ENCODE peak calls at places on chromosomes 7 and 10, in four cellular contexts. Y is erythroblast, G is NB4, X is adrenal gland. W is an unnamed sample.

GRCh38 chr7:150649084-150649385 is 16.9 kb upstream of the GIMAP6 start:
- DNase-seq in Y (no peak), G (no peak), X (no peak), W (no peak)

GRCh38 chr7:41699532-41699931 is 3.4 kb downstream of the INHBA start:
- DNase-seq in Y (no peak), G (no peak), X (no peak), W (no peak)

GRCh38 chr7:40579401-40579800 is 444.6 kb downstream of the SUGCT start:
- DNase-seq in Y (no peak), G (no peak), X (no peak), W (no peak)

GRCh38 chr7:69433086-69433485 is 165.2 kb upstream of the AUTS2 start:
- DNase-seq in Y (no peak), G (no peak), X (no peak), W (no peak)

GRCh38 chr7:47677664-47678063 is 95.8 kb upstream of the TNS3 start:
- DNase-seq in Y (no peak), G (no peak), X (no peak), W (no peak)

GRCh38 chr10:114031113-114031512 is 12.6 kb upstream of the ADRB1 start:
- DNase-seq in Y (no peak), G (no peak), X (no peak), W (no peak)

GRCh38 chr10:100374137-100374655 is 27.2 kb downstream of the SCD start:
- DNase-seq in Y (no peak), G (no peak), X (no peak), W (no peak)

GRCh38 chr7:25515876-25516275 is 287.6 kb upstream of the NPVF start:
- DNase-seq in Y (peak), G (no peak), X (no peak), W (no peak)

GRCh38 chr10:31914370-31914769 is 14.3 kb downstream of the ARHGAP12 start:
- DNase-seq in Y (no peak), G (no peak), X (no peak), W (no peak)

GRCh38 chr7:50766106-50766505 is 16.6 kb downstream of the GRB10 start:
- DNase-seq in Y (no peak), G (no peak), X (no peak), W (no peak)

GRCh38 chr7:29454899-29455451 is 108.7 kb upstream of the PRR15 start:
- DNase-seq in Y (no peak), G (no peak), X (no peak), W (no peak)

GRCh38 chr7:131489196-131489595 is 67.2 kb downstream of the PODXL start:
- DNase-seq in Y (no peak), G (no peak), X (no peak), W (no peak)

GRCh38 chr7:117045927-117046710 is 92.8 kb downstream of the ST7 start:
- DNase-seq in Y (peak), G (no peak), X (no peak), W (no peak)

GRCh38 chr10:34434119-34434594 is 380.9 kb downstream of the PARD3 start:
- DNase-seq in Y (no peak), G (peak), X (no peak), W (no peak)

GRCh38 chr10:73889014-73889413 is 14.7 kb upstream of the CAMK2G start:
- DNase-seq in Y (no peak), G (peak), X (peak), W (peak)

GRCh38 chr7:78073470-78074382 is 275.2 kb downstream of the PHTF2 start:
- DNase-seq in Y (no peak), G (no peak), X (no peak), W (no peak)

GRCh38 chr10:133123746-133124356 is 36.1 kb downstream of the ADGRA1 start:
- DNase-seq in Y (no peak), G (no peak), X (no peak), W (no peak)

GRCh38 chr10:89591111-89591795 is 53.8 kb downstream of the PANK1 start:
- DNase-seq in Y (no peak), G (peak), X (no peak), W (no peak)

GRCh38 chr10:75043256-75044121 is 68.0 kb upstream of the SAMD8 start:
- DNase-seq in Y (peak), G (no peak), X (no peak), W (no peak)

GRCh38 chr7:151254851-151255250 is 6.4 kb upstream of the SMARCD3 start:
- DNase-seq in Y (no peak), G (no peak), X (no peak), W (no peak)

GRCh38 chr10:54550016-54550415 is 251.0 kb downstream of the PCDH15 start:
- DNase-seq in Y (no peak), G (no peak), X (no peak), W (no peak)

GRCh38 chr7:100019908-100020307 is 4.5 kb downstream of the ZKSCAN1 start:
- DNase-seq in Y (no peak), G (no peak), X (no peak), W (no peak)

GRCh38 chr10:22605168-22605567 is 109.2 kb downstream of the PIP4K2A start:
- DNase-seq in Y (no peak), G (peak), X (no peak), W (no peak)

GRCh38 chr10:23035569-23035968 is 59.8 kb upstream of the MSRB2 start:
- DNase-seq in Y (no peak), G (no peak), X (no peak), W (no peak)

GRCh38 chr7:139731802-139732470 is 45.9 kb downstream of the HIPK2 start:
- DNase-seq in Y (peak), G (peak), X (peak), W (peak)

GRCh38 chr10:132408367-132408781 is 11.4 kb downstream of the PWWP2B start:
- DNase-seq in Y (no peak), G (peak), X (no peak), W (no peak)

GRCh38 chr7:5523052-5523711 is 99.5 kb upstream of the TNRC18 start:
- DNase-seq in Y (peak), G (peak), X (peak), W (peak)
- TF ChIP-seq POLR2A in Y (peak), G (no peak), X (peak), W (no peak)

GRCh38 chr10:43408710-43409384 is at the start of gene HNRNPF:
- DNase-seq in Y (peak), G (peak), X (peak), W (peak)
- TF ChIP-seq POLR2A in Y (peak), G (peak), X (peak), W (peak)

DNA sequence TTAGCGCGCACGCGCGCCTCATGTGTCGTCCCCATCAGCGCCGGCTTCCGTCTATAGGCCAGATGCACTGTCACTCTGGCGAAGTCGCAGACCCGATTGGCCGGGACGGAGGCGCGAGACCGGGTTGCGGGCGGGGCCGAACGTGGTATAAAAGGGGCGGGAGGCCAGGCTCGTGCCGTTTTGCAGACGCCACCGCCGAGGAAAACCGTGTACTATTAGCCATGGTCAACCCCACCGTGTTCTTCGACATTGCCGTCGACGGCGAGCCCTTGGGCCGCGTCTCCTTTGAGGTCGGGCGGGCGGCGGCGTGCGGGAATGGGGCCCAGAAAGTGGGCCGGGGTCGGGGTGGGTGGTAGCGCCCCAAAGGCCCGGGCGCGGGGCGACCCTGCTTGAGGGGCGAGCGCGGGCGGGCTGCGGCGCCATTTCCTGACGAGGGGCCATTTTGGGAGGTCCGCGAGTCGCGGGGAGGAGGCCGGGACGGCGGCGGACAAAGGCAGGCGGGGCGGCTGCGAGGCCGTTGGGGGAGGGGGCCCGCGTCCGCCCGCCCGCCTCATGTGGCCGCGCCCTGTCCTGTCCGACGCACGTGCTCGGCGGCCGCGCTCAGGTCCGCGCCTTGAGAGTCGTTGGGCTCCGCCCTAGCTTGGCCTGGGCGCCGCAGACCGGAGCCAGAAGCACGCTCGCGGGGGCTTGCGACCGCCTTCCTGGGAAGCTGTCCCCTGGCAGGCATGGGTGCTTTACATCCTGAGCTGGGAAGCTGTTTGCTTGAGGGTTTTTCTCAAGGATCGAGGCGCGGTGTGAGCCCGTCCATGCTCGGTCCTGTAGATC is at the start of gene PPIA:
- DNase-seq in Y (peak), G (peak), X (peak), W (peak)
- TF ChIP-seq POLR2A in Y (peak), G (peak), X (peak), W (peak)

GRCh38 chr7:141739250-141739649 is 1.1 kb downstream of the SSBP1 start:
- DNase-seq in Y (peak), G (no peak), X (no peak), W (no peak)

GRCh38 chr7:141738592-141739013 is 445 bp downstream of the SSBP1 start:
- DNase-seq in Y (no peak), G (no peak), X (no peak), W (no peak)

GRCh38 chr7:141737118-141737835 is 881 bp upstream of the SSBP1 start:
- DNase-seq in Y (peak), G (peak), X (no peak), W (no peak)

GRCh38 chr7:141742229-141742628 is 4.1 kb downstream of the SSBP1 start:
- DNase-seq in Y (no peak), G (no peak), X (no peak), W (no peak)

GRCh38 chr7:141737836-141738591 is at the start of gene SSBP1:
- DNase-seq in Y (peak), G (peak), X (peak), W (peak)
- TF ChIP-seq POLR2A in Y (peak), G (peak), X (no peak), W (peak)

GRCh38 chr10:97914837-97915211 is 65.2 kb downstream of the GOLGA7B start:
- DNase-seq in Y (peak), G (peak), X (peak), W (peak)
- TF ChIP-seq POLR2A in Y (no peak), G (no peak), X (no peak), W (no peak)

GRCh38 chr10:43396061-43396927 is 12.7 kb downstream of the HNRNPF start:
- DNase-seq in Y (peak), G (peak), X (peak), W (peak)

GRCh38 chr10:43398939-43399871 is 9.8 kb downstream of the HNRNPF start:
- DNase-seq in Y (peak), G (peak), X (peak), W (no peak)

GRCh38 chr10:43394868-43395267 is 14.1 kb downstream of the HNRNPF start:
- DNase-seq in Y (no peak), G (no peak), X (no peak), W (no peak)

GRCh38 chr10:43395571-43396060 is 13.4 kb downstream of the HNRNPF start:
- DNase-seq in Y (peak), G (no peak), X (no peak), W (no peak)

DNA sequence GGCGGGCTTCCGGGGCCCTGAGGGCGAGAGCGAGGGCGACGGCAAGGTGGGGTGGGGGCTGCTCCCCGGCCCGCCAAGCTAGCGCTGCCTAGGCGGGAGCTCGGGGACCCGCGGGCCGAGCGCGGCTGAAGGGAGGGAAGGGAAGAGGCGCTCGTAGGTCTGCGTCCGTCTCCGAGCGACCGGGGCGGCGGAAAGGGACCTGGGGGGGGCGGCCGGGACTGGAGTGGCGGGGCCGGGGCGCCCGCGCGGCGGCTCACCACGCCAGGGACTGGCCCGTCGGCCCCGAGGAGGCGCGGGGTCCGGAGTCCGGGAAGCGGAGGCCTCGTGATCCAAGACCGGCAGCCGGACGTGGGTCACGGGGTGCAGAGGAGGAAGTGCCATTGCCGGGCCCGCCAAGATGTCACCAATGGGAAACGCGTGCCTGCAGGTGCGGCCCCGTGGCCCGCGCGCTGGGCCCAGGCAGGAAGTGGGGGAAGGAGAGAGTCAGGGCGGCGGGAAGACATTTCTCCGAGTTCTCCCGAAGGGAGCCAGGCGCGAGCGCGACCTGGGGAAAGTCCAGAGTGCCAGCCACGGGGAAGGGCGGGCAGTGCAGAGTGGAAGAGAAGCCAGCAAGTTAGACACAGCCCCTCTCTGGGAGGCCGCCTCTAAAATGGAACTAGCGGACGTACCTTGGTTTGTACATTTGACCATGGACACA is 11.9 kb downstream of the HNRNPF start:
- DNase-seq in Y (peak), G (peak), X (peak), W (peak)
- TF ChIP-seq POLR2A in Y (peak), G (peak), X (peak), W (peak)

GRCh38 chr7:130141161-130141857 is 63.9 kb downstream of the TMEM209 start:
- DNase-seq in Y (peak), G (no peak), X (peak), W (no peak)
- TF ChIP-seq POLR2A in Y (peak), G (no peak), X (no peak), W (no peak)

GRCh38 chr10:3129581-3130340 is 42.8 kb downstream of the PITRM1 start:
- DNase-seq in Y (no peak), G (no peak), X (no peak), W (no peak)
- TF ChIP-seq POLR2A in Y (no peak), G (no peak), X (no peak), W (no peak)

GRCh38 chr7:112282476-112283188 is 76.1 kb downstream of the ZNF277 start:
- DNase-seq in Y (no peak), G (no peak), X (no peak), W (no peak)
- TF ChIP-seq POLR2A in Y (no peak), G (no peak), X (no peak), W (no peak)

GRCh38 chr10:63523015-63523414 is 1.8 kb downstream of the REEP3 start:
- DNase-seq in Y (no peak), G (no peak), X (no peak), W (no peak)

GRCh38 chr10:63518690-63519288 is 2.4 kb upstream of the REEP3 start:
- DNase-seq in Y (no peak), G (no peak), X (no peak), W (no peak)

GRCh38 chr10:63522129-63522687 is 1.0 kb downstream of the REEP3 start:
- DNase-seq in Y (peak), G (no peak), X (no peak), W (no peak)

GRCh38 chr10:63520463-63521388 is 475 bp upstream of the REEP3 start:
- DNase-seq in Y (no peak), G (peak), X (peak), W (peak)

GRCh38 chr10:63521389-63522128 is at the start of gene REEP3:
- DNase-seq in Y (peak), G (peak), X (peak), W (peak)
- TF ChIP-seq POLR2A in Y (peak), G (peak), X (peak), W (peak)